ENCODE peak calls at places on chromosome 1, in eight cellular contexts. N is T-helper 17 cell; D is GM12892; C is EL; Z is left colon; T is immature natural killer cell; H is stimulated activated naive B cell treated with anti-CD40 and anti-IgM and Interleukin-4, amounts not matched to agents 10 μg/mL and 1 μg/mL and 100 μg/mL, for 72 hours; L is NCI-H1436 treated with DMSO at 0.1 percent for 48 hours. M is an unnamed sample.

GRCh38 chr1:228848406-228848805 is 113.1 kb downstream of the RHOU start:
- DNase-seq in N (no peak), D (no peak), C (no peak), Z (no peak), T (no peak), H (no peak), L (no peak), M (no peak)

GRCh38 chr1:204255966-204256365 is 42.2 kb upstream of the GOLT1A start:
- DNase-seq in N (no peak), D (no peak), C (peak), Z (no peak), T (no peak), H (no peak), L (no peak), M (no peak)

GRCh38 chr1:58551741-58552140 is 5.2 kb upstream of the OMA1 start:
- DNase-seq in N (no peak), D (no peak), C (no peak), Z (no peak), T (no peak), H (no peak), L (no peak), M (no peak)

GRCh38 chr1:69312055-69312732 is 255.5 kb upstream of the LRRC7 start:
- DNase-seq in N (no peak), D (no peak), C (no peak), Z (no peak), T (no peak), H (no peak), L (no peak), M (no peak)

GRCh38 chr1:44553771-44554170 is 120.5 kb downstream of the TMEM53 start:
- DNase-seq in N (no peak), D (no peak), C (peak), Z (no peak), T (no peak), H (no peak), L (no peak), M (no peak)

GRCh38 chr1:65112811-65113210 is 35.2 kb upstream of the AK4 start:
- DNase-seq in N (no peak), D (no peak), C (no peak), Z (no peak), T (no peak), H (no peak), L (no peak), M (no peak)

GRCh38 chr1:241841661-241842060 is 6.3 kb upstream of the EXO1 start:
- DNase-seq in N (no peak), D (no peak), C (no peak), Z (no peak), T (no peak), H (no peak), L (peak), M (no peak)

GRCh38 chr1:215489771-215490566 is 77.1 kb upstream of the KCTD3 start:
- DNase-seq in N (no peak), D (no peak), C (peak), Z (no peak), T (no peak), H (no peak), L (no peak), M (no peak)

GRCh38 chr1:32764826-32765545 is 52.2 kb downstream of the YARS1 start:
- DNase-seq in N (no peak), D (no peak), C (no peak), Z (no peak), T (no peak), H (no peak), L (no peak), M (no peak)

GRCh38 chr1:181424786-181425403 is 58.4 kb upstream of the CACNA1E start:
- DNase-seq in N (peak), D (no peak), C (peak), Z (peak), T (no peak), H (peak), L (peak), M (peak)

GRCh38 chr1:172885411-172885810 is 165.3 kb downstream of the TNFSF18 start:
- DNase-seq in N (no peak), D (no peak), C (peak), Z (no peak), T (no peak), H (no peak), L (no peak), M (no peak)

GRCh38 chr1:33221385-33221758 is 34.9 kb upstream of the ZNF362 start:
- DNase-seq in N (no peak), D (no peak), C (no peak), Z (no peak), T (no peak), H (no peak), L (no peak), M (no peak)

GRCh38 chr1:215418876-215419442 is 148.1 kb upstream of the KCTD3 start:
- DNase-seq in N (no peak), D (no peak), C (peak), Z (no peak), T (no peak), H (no peak), L (no peak), M (no peak)